ENCODE peak calls at places on chromosome 21, in ten cellular contexts. V, K, Z, A, I, O, M, H, S and E are unnamed samples.
A peak's percentile ranks its signal among the peaks of the same experiment; 100 is the strongest.

GRCh38 chr21:30935121-30935888 is 53.9 kb upstream of the KRTAP11-1 start:
- DNase-seq in V (no peak), K (no peak), Z (no peak), A (no peak), I (no peak), O (no peak), M (no peak), H (no peak), S (no peak), E (no peak)

GRCh38 chr21:42481169-42481568 is 14.9 kb downstream of the RSPH1 start:
- DNase-seq in V (no peak), K (no peak), Z (no peak), A (no peak), I (no peak), O (no peak), M (no peak), H (no peak), S (no peak), E (no peak)

GRCh38 chr21:18744840-18745239 is 341.3 kb upstream of the TMPRSS15 start:
- DNase-seq in V (no peak), K (no peak), Z (no peak), A (no peak), I (no peak), O (no peak), M (no peak), H (no peak), S (no peak), E (no peak)

GRCh38 chr21:42453301-42454220 is 42.5 kb downstream of the RSPH1 start:
- DNase-seq in V (no peak), K (no peak), Z (no peak), A (no peak), I (no peak), O (no peak), M (no peak), H (no peak), S (no peak), E (no peak)

GRCh38 chr21:28875078-28875477 is 117.6 kb downstream of the LTN1 start:
- DNase-seq in V (peak; percentile 24), K (no peak), Z (no peak), A (no peak), I (no peak), O (no peak), M (no peak), H (no peak), S (no peak), E (no peak)

GRCh38 chr21:28336299-28336698 is 656.4 kb downstream of the LTN1 start:
- DNase-seq in V (peak; percentile 65), K (peak; percentile 91), Z (peak; percentile 94), A (peak; percentile 48), I (peak; percentile 26), O (no peak), M (no peak), H (peak; percentile 58), S (no peak), E (peak; percentile 74)

GRCh38 chr21:25836396-25836795 is 101.6 kb downstream of the GABPA start:
- DNase-seq in V (peak; percentile 66), K (peak; percentile 6), Z (peak; percentile 8), A (no peak), I (no peak), O (no peak), M (no peak), H (no peak), S (no peak), E (peak; percentile 46)

GRCh38 chr21:15617968-15618367 is 111.8 kb upstream of the USP25 start:
- DNase-seq in V (peak; percentile 56), K (peak; percentile 67), Z (peak; percentile 67), A (no peak), I (no peak), O (no peak), M (peak; percentile 86), H (peak; percentile 26), S (peak; percentile 38), E (peak; percentile 66)

GRCh38 chr21:28674807-28675206 is 317.9 kb downstream of the LTN1 start:
- DNase-seq in V (peak; percentile 39), K (no peak), Z (peak; percentile 30), A (no peak), I (no peak), O (no peak), M (peak; percentile 25), H (no peak), S (no peak), E (no peak)

GRCh38 chr21:29316806-29317205 is 18.1 kb downstream of the BACH1 start:
- DNase-seq in V (no peak), K (no peak), Z (no peak), A (no peak), I (no peak), O (no peak), M (no peak), H (no peak), S (no peak), E (no peak)

GRCh38 chr21:45874716-45875415 is 106.7 kb upstream of the COL6A1 start:
- DNase-seq in V (peak; percentile 71), K (peak; percentile 94), Z (peak; percentile 97), A (no peak), I (peak; percentile 50), O (no peak), M (peak; percentile 99), H (peak; percentile 83), S (peak; percentile 66), E (peak; percentile 98)
- H3K4me3 ChIP-seq in V (no peak overlapping the region), K (peak overlapping the region; percentile 48), Z (peak overlapping the region; percentile 20), A (no peak overlapping the region), I (no peak overlapping the region), O (no peak overlapping the region), M (peak overlapping the region; percentile 68), H (peak overlapping the region; percentile 34), S (peak overlapping the region; percentile 13), E (peak overlapping the region; percentile 32)

GRCh38 chr21:37759777-37760176 is 156.5 kb downstream of the KCNJ6 start:
- DNase-seq in V (no peak), K (no peak), Z (no peak), A (no peak), I (no peak), O (no peak), M (no peak), H (no peak), S (no peak), E (no peak)

GRCh38 chr21:37764696-37765095 is 151.6 kb downstream of the KCNJ6 start:
- DNase-seq in V (no peak), K (peak; percentile 62), Z (no peak), A (no peak), I (no peak), O (no peak), M (no peak), H (no peak), S (no peak), E (no peak)

GRCh38 chr21:37765501-37765900 is 150.8 kb downstream of the KCNJ6 start:
- DNase-seq in V (peak; percentile 88), K (no peak), Z (no peak), A (no peak), I (no peak), O (no peak), M (no peak), H (no peak), S (no peak), E (no peak)

GRCh38 chr21:37763298-37763697 is 153.0 kb downstream of the KCNJ6 start:
- DNase-seq in V (no peak), K (no peak), Z (no peak), A (no peak), I (no peak), O (peak; percentile 61), M (no peak), H (no peak), S (no peak), E (no peak)

DNA sequence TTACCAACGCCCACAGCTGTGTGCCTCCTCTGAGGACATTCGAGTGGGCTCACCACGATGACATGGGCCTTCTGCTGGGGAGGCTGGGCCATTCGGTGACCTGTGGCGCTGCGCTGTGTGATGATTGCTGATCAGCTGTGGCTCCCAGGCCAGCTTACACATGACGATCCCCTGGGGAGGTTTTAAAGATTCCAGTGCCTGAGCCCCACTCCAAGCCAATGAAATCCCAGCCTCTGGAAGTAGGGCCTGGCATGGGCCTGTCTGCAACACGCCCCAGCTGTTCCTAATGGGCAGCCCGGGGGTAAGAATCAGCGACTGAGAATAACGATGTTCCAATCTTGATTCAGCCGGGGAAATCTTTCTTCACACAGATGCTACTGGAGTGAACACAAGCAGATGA is 153.7 kb downstream of the KCNJ6 start:
- DNase-seq in V (no peak), K (peak; percentile 14), Z (no peak), A (no peak), I (no peak), O (no peak), M (no peak), H (no peak), S (no peak), E (peak; percentile 19)
- H3K4me3 ChIP-seq in V (no peak overlapping the region), K (no peak overlapping the region), Z (no peak overlapping the region), A (no peak overlapping the region), I (no peak overlapping the region), O (no peak overlapping the region), M (no peak overlapping the region), H (no peak overlapping the region), S (no peak overlapping the region), E (no peak overlapping the region)

DNA sequence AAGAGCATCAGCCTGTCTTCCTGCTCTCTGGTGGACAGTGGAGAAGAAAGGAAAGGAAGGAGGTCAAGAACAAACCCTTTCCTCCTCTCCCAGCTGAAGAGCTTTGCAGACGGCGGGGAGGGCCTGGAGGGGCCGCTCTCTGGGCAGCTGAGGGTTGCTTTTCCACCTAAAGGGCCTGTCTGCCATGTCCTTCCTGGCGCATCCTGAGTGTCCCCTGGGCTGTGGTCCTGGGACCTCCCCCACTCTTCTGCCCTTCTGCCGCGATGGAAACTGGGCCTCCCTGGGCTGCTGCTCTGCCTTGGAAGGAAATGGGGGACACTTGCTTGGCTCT is 107.0 kb downstream of the ETS2 start:
- DNase-seq in V (no peak), K (no peak), Z (no peak), A (no peak), I (no peak), O (no peak), M (no peak), H (no peak), S (no peak), E (no peak)
- H3K4me3 ChIP-seq in V (no peak overlapping the region), K (no peak overlapping the region), Z (no peak overlapping the region), A (no peak overlapping the region), I (no peak overlapping the region), O (no peak overlapping the region), M (no peak overlapping the region), H (no peak overlapping the region), S (peak overlapping the region; percentile 16), E (no peak overlapping the region)

GRCh38 chr21:44712203-44713028 is 1.0 kb upstream of the TSPEAR start:
- DNase-seq in V (no peak), K (no peak), Z (no peak), A (no peak), I (no peak), O (peak; percentile 4), M (peak; percentile 51), H (no peak), S (no peak), E (no peak)

GRCh38 chr21:44710294-44710665 is 1.1 kb downstream of the TSPEAR start:
- DNase-seq in V (peak; percentile 17), K (no peak), Z (no peak), A (no peak), I (no peak), O (peak; percentile 6), M (no peak), H (no peak), S (no peak), E (no peak)

GRCh38 chr21:44713130-44713529 is 1.8 kb upstream of the TSPEAR start:
- DNase-seq in V (no peak), K (no peak), Z (no peak), A (no peak), I (peak; percentile 13), O (peak; percentile 6), M (peak; percentile 62), H (no peak), S (no peak), E (no peak)

GRCh38 chr21:44710756-44711326 is 531 bp downstream of the TSPEAR start:
- DNase-seq in V (peak; percentile 62), K (no peak), Z (no peak), A (no peak), I (no peak), O (peak; percentile 9), M (no peak), H (no peak), S (no peak), E (no peak)

GRCh38 chr21:44711327-44712202 is at the start of gene TSPEAR:
- DNase-seq in V (no peak), K (no peak), Z (no peak), A (no peak), I (no peak), O (peak; percentile 80), M (peak; percentile 79), H (no peak), S (peak; percentile 56), E (no peak)
- H3K4me3 ChIP-seq in V (no peak within 1 kb of the TSS), K (no peak within 1 kb of the TSS), Z (no peak within 1 kb of the TSS), A (no peak within 1 kb of the TSS), I (peak within 1 kb of the TSS; percentile 5), O (no peak within 1 kb of the TSS), M (no peak within 1 kb of the TSS), H (no peak within 1 kb of the TSS), S (peak within 1 kb of the TSS; percentile 18), E (no peak within 1 kb of the TSS)